ENCODE peak calls at places on chromosomes 2 and 18, in eight cellular contexts. I, W, B, R, N, X, Z and Q are unnamed samples. For H3K27me3, the result is how much of the 10 kb centered on the place peaks cover.

GRCh38 chr2:181317511-181317910 is 139.7 kb upstream of the ITGA4 start:
- DNase-seq in Z (peak), I (no peak), B (no peak), W (no peak), X (no peak), N (no peak), R (no peak), Q (no peak)

GRCh38 chr2:128008089-128008672 is 19.7 kb downstream of the SAP130 start:
- DNase-seq in I (no peak), W (no peak), X (no peak), Z (no peak), R (no peak), B (no peak), N (no peak), Q (no peak)

GRCh38 chr2:18987592-18988073 is 370.8 kb downstream of the OSR1 start:
- DNase-seq in W (no peak), R (no peak), I (peak), X (no peak), Z (peak), B (peak), N (peak), Q (no peak)

GRCh38 chr2:241925821-241926441 is 56.4 kb downstream of the RTP5 start:
- DNase-seq in I (peak), X (no peak), B (no peak), W (peak), Z (no peak), R (no peak), N (no peak), Q (no peak)

GRCh38 chr18:54801374-54801773 is 26.9 kb upstream of the RAB27B start:
- DNase-seq in Z (no peak), N (no peak), R (no peak), I (no peak), B (no peak), W (no peak), X (no peak), Q (no peak)

GRCh38 chr2:172864182-172864581 is 128.5 kb downstream of the RAPGEF4 start:
- DNase-seq in W (no peak), Z (peak), R (peak), I (peak), X (peak), N (peak), B (peak), Q (peak)

GRCh38 chr2:86223682-86224560 is 24.7 kb downstream of the MRPL35 start:
- DNase-seq in Z (peak), B (no peak), X (no peak), N (no peak), I (no peak), W (no peak), R (no peak), Q (no peak)

GRCh38 chr18:74299746-74300145 is 8.0 kb upstream of the CYB5A start:
- DNase-seq in N (no peak), X (no peak), I (no peak), R (no peak), Z (peak), W (no peak), B (no peak), Q (no peak)

GRCh38 chr18:24055878-24056277 is 41.3 kb downstream of the TTC39C start:
- DNase-seq in Z (peak), I (no peak), B (no peak), N (no peak), W (no peak), R (no peak), X (no peak), Q (no peak)

GRCh38 chr2:193331701-193332100 is 1137.0 kb upstream of the TMEFF2 start:
- DNase-seq in N (no peak), X (no peak), Z (no peak), R (no peak), W (no peak), B (no peak), I (no peak), Q (no peak)

GRCh38 chr2:130391872-130392670 is 36.2 kb downstream of the PTPN18 start:
- DNase-seq in R (no peak), I (no peak), N (peak), Z (peak), X (no peak), B (no peak), W (peak), Q (no peak)

GRCh38 chr18:13387856-13388548 is 169.4 kb downstream of the LDLRAD4 start:
- DNase-seq in I (no peak), X (no peak), B (peak), R (no peak), W (no peak), Z (peak), N (no peak), Q (no peak)

GRCh38 chr2:151849413-151850010 is 21.3 kb upstream of the ARL5A start:
- DNase-seq in B (no peak), W (no peak), N (no peak), Z (no peak), I (no peak), R (no peak), X (no peak), Q (no peak)

GRCh38 chr2:39913648-39914456 is 134.8 kb upstream of the THUMPD2 start:
- DNase-seq in R (no peak), X (peak), B (no peak), W (no peak), Z (peak), I (no peak), N (peak), Q (no peak)

GRCh38 chr2:200335657-200336056 is 29.2 kb downstream of the SPATS2L start:
- DNase-seq in R (no peak), Z (no peak), W (no peak), N (peak), X (no peak), B (no peak), I (no peak), Q (no peak)

GRCh38 chr18:31624892-31625640 is 33.4 kb downstream of the TTR start:
- DNase-seq in I (no peak), N (no peak), W (no peak), Z (no peak), B (no peak), X (no peak), R (no peak), Q (no peak)

GRCh38 chr2:186129767-186130581 is 356.1 kb upstream of the ZC3H15 start:
- DNase-seq in R (no peak), Z (peak), N (peak), I (no peak), X (no peak), B (no peak), W (no peak), Q (no peak)

GRCh38 chr2:3099860-3100234 is 277.8 kb downstream of the EIPR1 start:
- DNase-seq in R (no peak), W (peak), X (no peak), B (no peak), N (no peak), I (no peak), Z (no peak), Q (peak)

GRCh38 chr2:236179653-236180500 is 11.7 kb upstream of the GBX2 start:
- DNase-seq in X (no peak), N (peak), W (no peak), B (no peak), Z (peak), I (no peak), R (no peak), Q (peak)

GRCh38 chr2:237696471-237696870 is 69.1 kb downstream of the LRRFIP1 start:
- DNase-seq in B (no peak), Z (no peak), R (no peak), W (peak), X (peak), N (no peak), I (no peak), Q (peak)

GRCh38 chr2:102891261-102891660 is 129.4 kb downstream of the TMEM182 start:
- DNase-seq in R (no peak), I (no peak), W (no peak), B (no peak), X (no peak), Z (peak), N (no peak), Q (no peak)

GRCh38 chr2:12442627-12442928 is 274.2 kb upstream of the TRIB2 start:
- DNase-seq in Z (peak), W (no peak), N (no peak), I (no peak), B (no peak), R (no peak), X (peak), Q (no peak)

GRCh38 chr2:226308981-226309380 is 490.6 kb downstream of the IRS1 start:
- DNase-seq in Z (peak), W (no peak), B (no peak), X (no peak), N (no peak), I (no peak), R (no peak), Q (no peak)

GRCh38 chr2:31246184-31246852 is 12.4 kb downstream of the EHD3 start:
- DNase-seq in X (no peak), Z (peak), B (no peak), N (no peak), W (no peak), R (no peak), I (no peak), Q (no peak)

GRCh38 chr18:27785815-27786537 is 391.0 kb downstream of the CDH2 start:
- DNase-seq in I (no peak), N (no peak), W (no peak), X (peak), Z (no peak), B (no peak), R (no peak), Q (peak)

GRCh38 chr2:202135111-202135874 is 62.2 kb downstream of the KIAA2012 start:
- DNase-seq in Z (peak), N (peak), B (peak), W (no peak), R (no peak), X (no peak), I (peak), Q (no peak)

GRCh38 chr2:178512491-178512890 is 32.2 kb downstream of the PLEKHA3 start:
- DNase-seq in R (no peak), I (no peak), B (no peak), W (no peak), Z (peak), N (no peak), X (no peak), Q (no peak)

GRCh38 chr2:181036848-181037603 is 56.6 kb downstream of the UBE2E3 start:
- DNase-seq in W (no peak), Z (peak), B (no peak), R (no peak), I (no peak), N (no peak), X (no peak), Q (no peak)

GRCh38 chr2:240121190-240121589 is 14.9 kb downstream of the COPS9 start:
- DNase-seq in W (no peak), R (no peak), B (no peak), I (no peak), X (no peak), Z (no peak), N (no peak), Q (no peak)

GRCh38 chr2:136436921-136437320 is 319.0 kb upstream of the CXCR4 start:
- DNase-seq in N (no peak), Z (no peak), R (no peak), W (no peak), I (no peak), B (no peak), X (no peak), Q (no peak)

GRCh38 chr18:37812961-37813360 is 247.4 kb upstream of the CELF4 start:
- DNase-seq in R (no peak), N (no peak), B (no peak), Z (no peak), W (no peak), X (no peak), I (no peak), Q (no peak)

GRCh38 chr18:68796936-68797690 is 767 bp upstream of the CCDC102B start:
- DNase-seq in I (peak), B (no peak), R (no peak), W (no peak), Z (peak), X (no peak), N (no peak), Q (no peak)

GRCh38 chr18:51006948-51007786 is 22.8 kb upstream of the SMAD4 start:
- DNase-seq in W (no peak), X (no peak), N (no peak), B (no peak), R (no peak), I (no peak), Z (no peak), Q (no peak)
- H3K27ac ChIP-seq in W (no peak), X (no peak), N (no peak), B (no peak), R (no peak), I (no peak), Z (no peak), Q (no peak)

GRCh38 chr2:27762951-27763906 is 8.3 kb upstream of the MRPL33 start:
- DNase-seq in N (peak), X (no peak), I (no peak), R (no peak), B (no peak), Z (peak), W (no peak), Q (no peak)

GRCh38 chr2:27765621-27766286 is 5.8 kb upstream of the MRPL33 start:
- DNase-seq in R (peak), W (peak), I (peak), N (peak), X (no peak), Z (peak), B (no peak), Q (peak)

GRCh38 chr2:27763907-27764267 is 7.6 kb upstream of the MRPL33 start:
- DNase-seq in B (no peak), X (no peak), R (no peak), N (no peak), W (no peak), I (no peak), Z (no peak), Q (no peak)

GRCh38 chr2:27771202-27771547 is 344 bp upstream of the MRPL33 start:
- DNase-seq in W (no peak), B (no peak), R (no peak), N (no peak), Z (no peak), X (no peak), I (no peak), Q (no peak)

GRCh38 chr2:27766287-27766661 is 5.2 kb upstream of the MRPL33 start:
- DNase-seq in W (no peak), B (no peak), X (no peak), R (no peak), I (no peak), N (no peak), Z (no peak), Q (no peak)
- H3K4me3 ChIP-seq in W (no peak), B (peak), X (no peak), R (peak), I (no peak), N (peak), Z (no peak), Q (peak)

DNA sequence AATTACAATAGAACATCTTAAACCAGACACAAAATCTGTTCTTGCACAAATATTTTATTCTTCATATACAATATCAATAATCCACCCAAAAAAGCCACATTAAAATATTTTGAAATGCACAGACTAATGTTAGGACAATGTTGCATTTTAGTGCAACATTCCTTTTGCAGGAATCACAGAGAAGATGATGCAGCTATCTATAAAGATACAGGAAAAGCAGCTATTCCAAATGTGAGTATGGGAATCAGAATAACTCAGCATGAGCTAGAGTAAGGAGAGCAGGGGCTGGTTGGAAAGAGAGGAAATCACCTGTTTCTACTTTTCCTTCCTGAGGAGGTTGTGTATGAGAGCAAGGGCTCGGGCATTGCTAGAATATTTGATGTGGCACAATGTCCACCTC is 4.8 kb downstream of the C2orf66 start:
- DNase-seq in B (no peak), Z (peak), R (no peak), I (no peak), X (no peak), W (no peak), N (no peak), Q (no peak)
- H3K27me3 ChIP-seq in B (under half), Z (under half), R (under half), I (under half), X (under half), W (under half), N (under half), Q (under half)

DNA sequence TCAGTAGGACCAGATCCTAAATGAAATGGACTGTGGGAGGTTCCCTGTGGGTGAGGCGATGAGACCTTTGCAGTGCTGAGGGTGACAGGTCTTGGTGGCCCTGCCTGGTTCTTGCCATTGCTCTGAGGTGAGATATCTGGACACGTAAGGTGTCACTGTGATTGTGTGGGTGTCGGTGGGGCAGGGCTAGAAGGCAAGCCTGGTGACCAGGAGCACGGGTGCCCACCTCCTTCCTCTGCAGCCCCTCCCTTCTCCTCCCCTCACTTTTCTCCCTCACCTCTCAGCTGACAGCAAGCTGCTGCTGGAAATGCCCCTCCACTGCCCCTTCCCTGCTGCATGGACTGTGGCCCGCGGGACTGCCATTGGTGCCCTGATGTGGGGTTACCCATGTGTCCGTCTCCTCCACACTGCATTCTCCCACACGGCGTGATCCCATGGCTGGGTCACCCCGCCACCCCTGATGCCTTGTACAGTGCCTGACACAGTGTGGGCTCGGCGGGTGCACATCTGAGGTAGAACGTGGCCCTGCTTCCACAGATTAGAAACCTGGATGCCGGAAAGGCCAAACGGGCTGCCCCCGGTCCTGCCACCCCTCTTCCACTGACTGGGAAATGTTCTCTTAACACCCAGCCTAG is 55.5 kb upstream of the FOSL2 start:
- DNase-seq in B (no peak), Z (no peak), W (peak), X (no peak), I (no peak), R (no peak), N (peak), Q (peak)
- H3K27ac ChIP-seq in B (peak), Z (no peak), W (no peak), X (no peak), I (peak), R (no peak), N (no peak), Q (no peak)

GRCh38 chr18:47263828-47264314 is 12.4 kb upstream of the SKOR2 start:
- DNase-seq in I (no peak), X (no peak), Z (no peak), B (no peak), R (no peak), W (no peak), N (no peak), Q (no peak)
- H3K4me3 ChIP-seq in I (no peak), X (no peak), Z (peak), B (peak), R (no peak), W (no peak), N (no peak), Q (no peak)

GRCh38 chr18:79629249-79629558 is 50.4 kb upstream of the CTDP1 start:
- DNase-seq in B (no peak), Z (no peak), R (no peak), N (no peak), X (no peak), W (peak), I (peak), Q (no peak)

GRCh38 chr18:79627750-79628294 is 51.8 kb upstream of the CTDP1 start:
- DNase-seq in W (peak), B (no peak), I (peak), Z (no peak), R (no peak), X (no peak), N (no peak), Q (peak)

GRCh38 chr18:79626905-79627749 is 52.5 kb upstream of the CTDP1 start:
- DNase-seq in W (peak), N (no peak), B (no peak), Z (no peak), X (no peak), R (no peak), I (peak), Q (peak)

GRCh38 chr18:79629606-79630005 is 50.0 kb upstream of the CTDP1 start:
- DNase-seq in R (no peak), N (no peak), W (peak), I (no peak), Z (no peak), B (no peak), X (no peak), Q (peak)

DNA sequence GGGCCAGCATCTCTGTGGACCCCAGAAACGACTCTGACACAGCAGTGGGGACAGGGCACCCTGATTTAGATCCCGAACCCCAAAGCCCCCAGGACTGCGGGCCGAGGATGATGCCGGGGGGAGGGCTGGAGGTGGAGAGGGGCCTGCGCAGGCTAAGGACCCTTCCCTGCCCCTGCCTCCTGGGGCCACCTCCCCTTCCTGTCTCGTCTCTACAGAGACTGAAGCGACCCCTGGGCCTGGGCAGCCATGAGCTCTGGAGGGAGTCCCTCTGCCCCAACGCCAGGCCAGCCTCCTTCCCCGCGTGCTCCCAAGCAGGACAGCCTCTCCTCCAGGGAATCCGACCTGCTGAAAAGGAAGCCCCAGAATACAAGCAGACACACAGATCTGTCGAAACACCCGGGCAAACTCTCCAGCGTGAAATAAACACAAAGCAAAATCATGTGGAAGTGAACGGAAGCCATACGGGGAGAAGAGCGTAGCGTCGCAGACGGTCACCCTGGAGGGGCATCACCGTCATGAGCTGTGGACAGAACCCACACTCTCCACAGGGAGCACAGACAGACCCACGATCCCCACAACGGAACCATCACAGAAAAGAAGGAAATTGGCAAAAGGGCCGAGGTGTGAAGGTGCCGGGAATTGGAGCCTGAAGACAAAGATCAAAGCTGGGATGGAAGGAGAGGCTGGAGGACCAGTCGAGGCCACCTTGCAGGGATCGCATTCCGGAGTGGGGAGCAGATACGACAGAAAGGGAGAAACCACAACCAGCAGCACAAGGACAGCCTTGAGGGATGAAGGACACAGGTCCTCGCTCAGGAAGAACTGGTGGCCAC is 51.0 kb upstream of the CTDP1 start:
- DNase-seq in R (no peak), B (no peak), I (peak), W (peak), Z (no peak), X (no peak), N (no peak), Q (peak)
- H3K27me3 ChIP-seq in R (under half), B (under half), I (under half), W (under half), Z (under half), X (under half), N (half or more), Q (under half)